ENCODE peak calls at places on chromosomes 13 and 19, in eight cellular contexts. One of them, this sample, is unnamed.

GRCh38 chr13:98927954-98928927 is 49.6 kb downstream of the DOCK9 start:
- DNase-seq in epithelial cell of proximal tubule: no peak
- DNase-seq in CD4-positive, alpha-beta T cell: no peak
- DNase-seq in neural crest cell: no peak
- DNase-seq in RWPE1: no peak
- DNase-seq in mesothelial cell of epicardium: no peak
- DNase-seq in colonic mucosa: no peak
- DNase-seq in HFFc6: peak; percentile 12
- DNase-seq in this sample: no peak

GRCh38 chr13:105165449-105166125 is 1369.9 kb downstream of the EFNB2 start:
- DNase-seq in epithelial cell of proximal tubule: no peak
- DNase-seq in CD4-positive, alpha-beta T cell: no peak
- DNase-seq in neural crest cell: no peak
- DNase-seq in RWPE1: no peak
- DNase-seq in mesothelial cell of epicardium: no peak
- DNase-seq in colonic mucosa: peak; percentile 19
- DNase-seq in HFFc6: no peak
- DNase-seq in this sample: no peak

GRCh38 chr13:26022538-26023292 is 29.1 kb downstream of the SHISA2 start:
- DNase-seq in epithelial cell of proximal tubule: peak; percentile 78
- DNase-seq in CD4-positive, alpha-beta T cell: no peak
- DNase-seq in neural crest cell: peak; percentile 7
- DNase-seq in RWPE1: peak; percentile 46
- DNase-seq in mesothelial cell of epicardium: no peak
- DNase-seq in colonic mucosa: no peak
- DNase-seq in HFFc6: peak; percentile 84
- DNase-seq in this sample: no peak

GRCh38 chr13:71979616-71980015 is 112.6 kb upstream of the DACH1 start:
- DNase-seq in epithelial cell of proximal tubule: no peak
- DNase-seq in CD4-positive, alpha-beta T cell: no peak
- DNase-seq in neural crest cell: no peak
- DNase-seq in RWPE1: no peak
- DNase-seq in mesothelial cell of epicardium: no peak
- DNase-seq in colonic mucosa: no peak
- DNase-seq in HFFc6: no peak
- DNase-seq in this sample: no peak

GRCh38 chr13:44417446-44417845 is 43.8 kb downstream of the SERP2 start:
- DNase-seq in epithelial cell of proximal tubule: no peak
- DNase-seq in CD4-positive, alpha-beta T cell: no peak
- DNase-seq in neural crest cell: no peak
- DNase-seq in RWPE1: no peak
- DNase-seq in mesothelial cell of epicardium: no peak
- DNase-seq in colonic mucosa: no peak
- DNase-seq in HFFc6: no peak
- DNase-seq in this sample: no peak

GRCh38 chr19:18733196-18733647 is 49.7 kb downstream of the CRTC1 start:
- DNase-seq in epithelial cell of proximal tubule: no peak
- DNase-seq in CD4-positive, alpha-beta T cell: no peak
- DNase-seq in neural crest cell: no peak
- DNase-seq in RWPE1: no peak
- DNase-seq in mesothelial cell of epicardium: no peak
- DNase-seq in colonic mucosa: no peak
- DNase-seq in HFFc6: no peak
- DNase-seq in this sample: no peak

GRCh38 chr13:90564096-90564495 is 783.4 kb upstream of the MIR17HG start:
- DNase-seq in epithelial cell of proximal tubule: no peak
- DNase-seq in CD4-positive, alpha-beta T cell: no peak
- DNase-seq in neural crest cell: no peak
- DNase-seq in RWPE1: no peak
- DNase-seq in mesothelial cell of epicardium: no peak
- DNase-seq in colonic mucosa: no peak
- DNase-seq in HFFc6: no peak
- DNase-seq in this sample: no peak

GRCh38 chr19:40398417-40399056 is 8.6 kb upstream of the HIPK4 start:
- DNase-seq in epithelial cell of proximal tubule: no peak
- DNase-seq in CD4-positive, alpha-beta T cell: peak; percentile 58
- DNase-seq in neural crest cell: no peak
- DNase-seq in RWPE1: peak; percentile 84
- DNase-seq in mesothelial cell of epicardium: no peak
- DNase-seq in colonic mucosa: peak; percentile 78
- DNase-seq in HFFc6: no peak
- DNase-seq in this sample: no peak

GRCh38 chr19:39038098-39038497 is 5.7 kb upstream of the FBXO27 start:
- DNase-seq in epithelial cell of proximal tubule: no peak
- DNase-seq in CD4-positive, alpha-beta T cell: no peak
- DNase-seq in neural crest cell: peak; percentile 15
- DNase-seq in RWPE1: peak; percentile 60
- DNase-seq in mesothelial cell of epicardium: peak; percentile 41
- DNase-seq in colonic mucosa: no peak
- DNase-seq in HFFc6: peak; percentile 32
- DNase-seq in this sample: no peak

GRCh38 chr13:99657848-99658265 is 156.6 kb downstream of the TM9SF2 start:
- DNase-seq in epithelial cell of proximal tubule: no peak
- DNase-seq in CD4-positive, alpha-beta T cell: peak; percentile 33
- DNase-seq in neural crest cell: peak; percentile 41
- DNase-seq in RWPE1: no peak
- DNase-seq in mesothelial cell of epicardium: no peak
- DNase-seq in colonic mucosa: peak; percentile 18
- DNase-seq in HFFc6: no peak
- DNase-seq in this sample: no peak

GRCh38 chr13:48586591-48587103 is 53.8 kb upstream of the RCBTB2 start:
- DNase-seq in epithelial cell of proximal tubule: no peak
- DNase-seq in CD4-positive, alpha-beta T cell: no peak
- DNase-seq in neural crest cell: no peak
- DNase-seq in RWPE1: no peak
- DNase-seq in mesothelial cell of epicardium: no peak
- DNase-seq in colonic mucosa: no peak
- DNase-seq in HFFc6: no peak
- DNase-seq in this sample: no peak

GRCh38 chr19:459724-460511 is 915 bp downstream of the SHC2 start:
- DNase-seq in epithelial cell of proximal tubule: no peak
- DNase-seq in CD4-positive, alpha-beta T cell: peak; percentile 10
- DNase-seq in neural crest cell: peak; percentile 63
- DNase-seq in RWPE1: peak; percentile 70
- DNase-seq in mesothelial cell of epicardium: peak; percentile 85
- DNase-seq in colonic mucosa: peak; percentile 56
- DNase-seq in HFFc6: no peak
- DNase-seq in this sample: no peak

GRCh38 chr19:12665281-12665573 is 1.3 kb downstream of the MAN2B1 start:
- DNase-seq in epithelial cell of proximal tubule: no peak
- DNase-seq in CD4-positive, alpha-beta T cell: peak; percentile 47
- DNase-seq in neural crest cell: no peak
- DNase-seq in RWPE1: no peak
- DNase-seq in mesothelial cell of epicardium: no peak
- DNase-seq in colonic mucosa: peak; percentile 49
- DNase-seq in HFFc6: no peak
- DNase-seq in this sample: no peak

GRCh38 chr13:108987488-108987887 is 358.1 kb downstream of the MYO16 start:
- DNase-seq in epithelial cell of proximal tubule: no peak
- DNase-seq in CD4-positive, alpha-beta T cell: no peak
- DNase-seq in neural crest cell: no peak
- DNase-seq in RWPE1: no peak
- DNase-seq in mesothelial cell of epicardium: no peak
- DNase-seq in colonic mucosa: no peak
- DNase-seq in HFFc6: no peak
- DNase-seq in this sample: no peak

GRCh38 chr13:93603043-93603442 is 376.4 kb downstream of the GPC6 start:
- DNase-seq in epithelial cell of proximal tubule: peak; percentile 33
- DNase-seq in CD4-positive, alpha-beta T cell: no peak
- DNase-seq in neural crest cell: no peak
- DNase-seq in RWPE1: peak; percentile 16
- DNase-seq in mesothelial cell of epicardium: no peak
- DNase-seq in colonic mucosa: no peak
- DNase-seq in HFFc6: peak; percentile 67
- DNase-seq in this sample: no peak

GRCh38 chr13:40096357-40096911 is 441.0 kb downstream of the COG6 start:
- DNase-seq in epithelial cell of proximal tubule: no peak
- DNase-seq in CD4-positive, alpha-beta T cell: peak; percentile 22
- DNase-seq in neural crest cell: no peak
- DNase-seq in RWPE1: no peak
- DNase-seq in mesothelial cell of epicardium: no peak
- DNase-seq in colonic mucosa: no peak
- DNase-seq in HFFc6: no peak
- DNase-seq in this sample: no peak

GRCh38 chr19:47790398-47790814 is 11.9 kb downstream of the SELENOW start:
- DNase-seq in epithelial cell of proximal tubule: no peak
- DNase-seq in CD4-positive, alpha-beta T cell: peak; percentile 75
- DNase-seq in neural crest cell: peak; percentile 96
- DNase-seq in RWPE1: peak; percentile 75
- DNase-seq in mesothelial cell of epicardium: peak; percentile 87
- DNase-seq in colonic mucosa: peak; percentile 87
- DNase-seq in HFFc6: no peak
- DNase-seq in this sample: peak; percentile 97

GRCh38 chr13:49502954-49503353 is 7.2 kb downstream of the PHF11 start:
- DNase-seq in epithelial cell of proximal tubule: no peak
- DNase-seq in CD4-positive, alpha-beta T cell: no peak
- DNase-seq in neural crest cell: no peak
- DNase-seq in RWPE1: no peak
- DNase-seq in mesothelial cell of epicardium: no peak
- DNase-seq in colonic mucosa: no peak
- DNase-seq in HFFc6: no peak
- DNase-seq in this sample: no peak

DNA sequence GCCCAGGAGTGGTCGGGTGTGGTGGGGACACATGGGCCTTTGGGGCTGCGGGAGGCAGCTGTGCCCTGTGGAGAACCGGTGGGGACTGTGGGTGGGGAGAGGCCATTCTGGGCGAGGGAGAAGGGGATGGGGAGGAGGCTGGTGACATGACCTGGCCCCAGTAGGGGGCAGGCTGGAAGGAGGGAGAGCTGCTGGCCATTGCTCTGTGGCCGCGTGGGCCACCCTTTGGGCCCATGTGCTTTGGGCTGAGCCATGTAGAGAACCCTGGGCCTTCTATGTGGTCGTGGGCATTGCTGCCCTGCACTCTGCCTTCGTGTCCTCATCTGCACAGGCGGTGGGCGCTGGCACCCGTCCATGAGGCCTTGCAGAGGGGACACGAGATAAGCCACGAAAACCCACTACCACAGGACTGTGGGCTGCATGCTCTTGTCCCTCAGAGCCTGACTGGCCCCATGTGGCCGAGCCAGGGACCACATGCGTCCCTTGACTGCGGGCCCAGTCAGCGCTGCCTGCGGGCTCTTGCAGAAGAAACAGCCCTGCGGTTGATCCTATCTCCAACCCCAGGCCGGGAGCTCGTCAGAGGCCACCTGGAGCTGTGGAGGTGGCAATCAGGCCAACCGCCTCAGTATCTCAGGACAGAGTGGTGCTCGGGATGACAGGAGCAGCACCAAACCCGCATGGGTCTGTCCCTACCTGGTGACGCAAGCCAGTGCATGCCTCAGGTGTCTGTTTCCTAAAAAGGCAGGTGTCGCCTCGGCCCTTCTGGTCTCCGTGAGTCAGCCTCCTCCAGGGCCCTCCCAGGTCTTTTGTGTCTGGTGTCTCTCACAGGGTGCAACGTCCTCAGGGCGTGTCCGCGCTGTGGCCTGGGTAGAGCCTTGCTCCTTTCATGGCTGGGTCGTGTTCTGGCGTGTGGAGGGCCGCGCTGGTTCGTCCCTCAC is 14.3 kb downstream of the FZR1 start:
- DNase-seq in epithelial cell of proximal tubule: no peak
- DNase-seq in CD4-positive, alpha-beta T cell: no peak
- DNase-seq in neural crest cell: no peak
- DNase-seq in RWPE1: peak; percentile 56
- DNase-seq in mesothelial cell of epicardium: no peak
- DNase-seq in colonic mucosa: no peak
- DNase-seq in HFFc6: no peak
- DNase-seq in this sample: no peak
- TF ChIP-seq CTCF in epithelial cell of proximal tubule: no peak
- TF ChIP-seq CTCF in CD4-positive, alpha-beta T cell: no peak
- TF ChIP-seq CTCF in neural crest cell: peak; percentile 34
- TF ChIP-seq CTCF in RWPE1: no peak
- TF ChIP-seq CTCF in mesothelial cell of epicardium: no peak
- TF ChIP-seq CTCF in colonic mucosa: no peak
- TF ChIP-seq CTCF in HFFc6: peak; percentile 29
- TF ChIP-seq CTCF in this sample: no peak

DNA sequence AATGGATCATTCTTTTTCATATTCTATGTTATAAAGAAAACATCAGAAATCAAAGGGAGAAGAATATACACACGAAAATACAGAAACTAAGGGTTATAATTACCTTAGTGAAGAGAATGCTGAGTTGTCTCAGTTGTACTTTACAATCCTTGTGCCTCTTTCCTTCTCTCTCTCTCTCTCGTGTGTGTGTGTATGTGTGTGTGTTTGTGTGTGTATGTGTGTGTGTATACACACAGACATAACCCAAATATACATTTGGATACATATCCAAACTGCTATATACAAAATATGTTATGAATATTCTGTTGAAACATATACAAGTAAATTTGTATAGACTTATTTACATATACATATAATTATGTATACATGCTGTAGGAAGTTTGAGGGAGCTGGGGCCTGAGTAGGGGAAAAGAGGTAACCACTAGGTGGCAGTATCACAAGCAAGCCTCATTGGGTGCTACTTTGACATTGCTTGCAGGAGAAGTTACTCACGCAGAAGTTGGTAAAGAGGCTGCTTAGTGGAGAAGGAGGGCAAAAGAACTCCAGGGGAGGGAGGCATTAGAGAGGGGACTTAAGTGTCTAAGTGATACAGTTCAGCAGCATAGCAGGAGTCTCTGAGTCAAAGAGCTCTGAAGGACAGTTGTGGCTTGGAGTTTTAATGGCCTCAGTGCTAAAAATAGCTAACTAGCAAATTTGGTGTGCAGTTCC is 465.1 kb upstream of the PCDH20 start:
- DNase-seq in epithelial cell of proximal tubule: peak; percentile 6
- DNase-seq in CD4-positive, alpha-beta T cell: no peak
- DNase-seq in neural crest cell: no peak
- DNase-seq in RWPE1: no peak
- DNase-seq in mesothelial cell of epicardium: no peak
- DNase-seq in colonic mucosa: no peak
- DNase-seq in HFFc6: no peak
- DNase-seq in this sample: no peak
- TF ChIP-seq CTCF in epithelial cell of proximal tubule: peak; percentile 81
- TF ChIP-seq CTCF in CD4-positive, alpha-beta T cell: no peak
- TF ChIP-seq CTCF in neural crest cell: peak; percentile 68
- TF ChIP-seq CTCF in RWPE1: peak; percentile 42
- TF ChIP-seq CTCF in mesothelial cell of epicardium: peak; percentile 41
- TF ChIP-seq CTCF in colonic mucosa: no peak
- TF ChIP-seq CTCF in HFFc6: peak; percentile 45
- TF ChIP-seq CTCF in this sample: no peak

GRCh38 chr19:50046649-50047503 is 21.1 kb downstream of the ZNF473 start:
- DNase-seq in epithelial cell of proximal tubule: no peak
- DNase-seq in CD4-positive, alpha-beta T cell: peak; percentile 51
- DNase-seq in neural crest cell: peak; percentile 38
- DNase-seq in RWPE1: no peak
- DNase-seq in mesothelial cell of epicardium: no peak
- DNase-seq in colonic mucosa: peak; percentile 63
- DNase-seq in HFFc6: no peak
- DNase-seq in this sample: peak; percentile 74
- TF ChIP-seq CTCF in epithelial cell of proximal tubule: peak; percentile 46
- TF ChIP-seq CTCF in CD4-positive, alpha-beta T cell: peak; percentile 87
- TF ChIP-seq CTCF in neural crest cell: peak; percentile 61
- TF ChIP-seq CTCF in RWPE1: peak; percentile 22
- TF ChIP-seq CTCF in mesothelial cell of epicardium: no peak
- TF ChIP-seq CTCF in colonic mucosa: peak; percentile 53
- TF ChIP-seq CTCF in HFFc6: peak; percentile 76
- TF ChIP-seq CTCF in this sample: no peak

GRCh38 chr19:57068921-57069697 is 50.7 kb upstream of the USP29 start:
- DNase-seq in epithelial cell of proximal tubule: no peak
- DNase-seq in CD4-positive, alpha-beta T cell: no peak
- DNase-seq in neural crest cell: no peak
- DNase-seq in RWPE1: no peak
- DNase-seq in mesothelial cell of epicardium: no peak
- DNase-seq in colonic mucosa: no peak
- DNase-seq in HFFc6: no peak
- DNase-seq in this sample: peak; percentile 36
- TF ChIP-seq CTCF in epithelial cell of proximal tubule: no peak
- TF ChIP-seq CTCF in CD4-positive, alpha-beta T cell: no peak
- TF ChIP-seq CTCF in neural crest cell: no peak
- TF ChIP-seq CTCF in RWPE1: no peak
- TF ChIP-seq CTCF in mesothelial cell of epicardium: no peak
- TF ChIP-seq CTCF in colonic mucosa: no peak
- TF ChIP-seq CTCF in HFFc6: peak; percentile 38
- TF ChIP-seq CTCF in this sample: no peak

This sample was measured in omental fat pad.